ENCODE peak calls at places on chromosomes 1 and 21, in nine cellular contexts. W, I, S, G, R, B, X, T and V are unnamed samples.
A peak's percentile ranks its signal among the peaks of the same experiment; 100 is the strongest.

GRCh38 chr1:20540281-20540680 is 12.1 kb upstream of the FAM43B start:
- DNase-seq in R (no peak), S (no peak), G (no peak), W (no peak), X (no peak), T (no peak), B (no peak), I (no peak), V (no peak)

GRCh38 chr1:65421341-65422174 is 1.1 kb downstream of the LEPR start:
- DNase-seq in W (no peak), S (no peak), I (no peak), B (no peak), T (no peak), G (no peak), R (no peak), X (no peak), V (no peak)

GRCh38 chr1:1630191-1630964 is 1.6 kb upstream of the MMP23B start:
- DNase-seq in R (peak; percentile 72), I (peak; percentile 81), B (peak; percentile 75), G (peak; percentile 40), S (no peak), X (peak; percentile 96), T (peak; percentile 81), W (peak; percentile 43), V (peak; percentile 80)

GRCh38 chr1:43632135-43632670 is 17.7 kb upstream of the KDM4A start:
- DNase-seq in I (no peak), T (no peak), B (no peak), W (no peak), G (no peak), R (no peak), S (no peak), X (no peak), V (no peak)

GRCh38 chr1:174726167-174726879 is 273.4 kb upstream of the CACYBP start:
- DNase-seq in S (peak; percentile 13), R (no peak), I (peak; percentile 37), G (no peak), X (no peak), W (no peak), T (no peak), B (no peak), V (no peak)

GRCh38 chr21:43609501-43610340 is 49.6 kb downstream of the HSF2BP start:
- DNase-seq in B (no peak), W (no peak), T (no peak), X (no peak), R (no peak), S (no peak), I (peak; percentile 68), G (no peak), V (peak; percentile 68)

GRCh38 chr1:80922906-80923305 is 877.8 kb upstream of the ADGRL2 start:
- DNase-seq in R (no peak), W (no peak), X (no peak), B (no peak), T (no peak), I (no peak), G (no peak), S (no peak), V (no peak)

GRCh38 chr1:84156210-84156621 is 12.1 kb downstream of the PRKACB start:
- DNase-seq in S (peak; percentile 24), I (no peak), B (no peak), W (no peak), T (no peak), G (no peak), X (no peak), R (no peak), V (peak; percentile 74)

GRCh38 chr1:71033136-71033535 is 14.5 kb downstream of the PTGER3 start:
- DNase-seq in R (no peak), G (no peak), I (no peak), T (no peak), B (no peak), S (no peak), X (no peak), W (no peak), V (no peak)

GRCh38 chr1:116416854-116417513 is 43.9 kb downstream of the ATP1A1 start:
- DNase-seq in I (no peak), T (no peak), X (no peak), S (no peak), W (no peak), G (no peak), R (no peak), B (no peak), V (no peak)

GRCh38 chr1:226034482-226034881 is 28.0 kb upstream of the H3-3A start:
- DNase-seq in I (peak; percentile 62), G (peak; percentile 59), R (peak; percentile 91), B (peak; percentile 84), T (peak; percentile 66), X (no peak), S (peak; percentile 73), W (peak; percentile 82), V (peak; percentile 44)

GRCh38 chr1:20149601-20150325 is 10.6 kb downstream of the PLA2G2F start:
- DNase-seq in S (no peak), G (no peak), R (no peak), T (no peak), X (no peak), W (no peak), B (no peak), I (no peak), V (no peak)

GRCh38 chr1:53316742-53317650 is 10.9 kb downstream of the LRP8 start:
- DNase-seq in S (no peak), X (no peak), T (no peak), G (no peak), I (no peak), B (no peak), R (peak; percentile 27), W (no peak), V (no peak)

GRCh38 chr1:182955596-182956588 is 2.9 kb upstream of the SHCBP1L start:
- DNase-seq in R (no peak), B (no peak), X (no peak), G (no peak), S (peak; percentile 58), T (no peak), I (no peak), W (no peak), V (no peak)

GRCh38 chr1:44240802-44241671 is 27.8 kb downstream of the DMAP1 start:
- DNase-seq in W (no peak), S (no peak), X (no peak), G (no peak), R (no peak), I (no peak), T (no peak), B (no peak), V (no peak)

GRCh38 chr1:38964140-38964548 is 22.5 kb upstream of the RHBDL2 start:
- DNase-seq in X (no peak), W (no peak), T (no peak), B (no peak), R (no peak), I (no peak), S (no peak), G (no peak), V (no peak)

GRCh38 chr1:25107643-25108010 is 124.7 kb downstream of the SYF2 start:
- DNase-seq in R (no peak), B (no peak), X (no peak), G (no peak), T (no peak), I (no peak), W (no peak), S (no peak), V (no peak)

GRCh38 chr1:5271264-5271663 is 616.9 kb downstream of the AJAP1 start:
- DNase-seq in X (no peak), B (no peak), T (no peak), G (no peak), S (no peak), I (no peak), R (no peak), W (no peak), V (no peak)

GRCh38 chr21:15257646-15258045 is 192.8 kb upstream of the NRIP1 start:
- DNase-seq in S (no peak), T (no peak), B (no peak), G (no peak), I (no peak), R (no peak), W (no peak), X (no peak), V (no peak)

GRCh38 chr1:167789501-167789900 is 67.7 kb downstream of the MPZL1 start:
- DNase-seq in R (no peak), I (no peak), X (no peak), W (no peak), G (no peak), B (no peak), S (no peak), T (no peak), V (peak; percentile 60)

GRCh38 chr1:190320952-190321351 is 156.7 kb downstream of the BRINP3 start:
- DNase-seq in I (peak; percentile 18), S (peak; percentile 10), G (no peak), R (no peak), X (no peak), T (no peak), W (no peak), B (no peak), V (peak; percentile 12)
- TF ChIP-seq CTCF in I (peak; percentile 48), S (peak; percentile 60), G (no peak), R (no peak), X (peak; percentile 59), T (no peak), W (no peak), B (no peak), V (no peak)

DNA sequence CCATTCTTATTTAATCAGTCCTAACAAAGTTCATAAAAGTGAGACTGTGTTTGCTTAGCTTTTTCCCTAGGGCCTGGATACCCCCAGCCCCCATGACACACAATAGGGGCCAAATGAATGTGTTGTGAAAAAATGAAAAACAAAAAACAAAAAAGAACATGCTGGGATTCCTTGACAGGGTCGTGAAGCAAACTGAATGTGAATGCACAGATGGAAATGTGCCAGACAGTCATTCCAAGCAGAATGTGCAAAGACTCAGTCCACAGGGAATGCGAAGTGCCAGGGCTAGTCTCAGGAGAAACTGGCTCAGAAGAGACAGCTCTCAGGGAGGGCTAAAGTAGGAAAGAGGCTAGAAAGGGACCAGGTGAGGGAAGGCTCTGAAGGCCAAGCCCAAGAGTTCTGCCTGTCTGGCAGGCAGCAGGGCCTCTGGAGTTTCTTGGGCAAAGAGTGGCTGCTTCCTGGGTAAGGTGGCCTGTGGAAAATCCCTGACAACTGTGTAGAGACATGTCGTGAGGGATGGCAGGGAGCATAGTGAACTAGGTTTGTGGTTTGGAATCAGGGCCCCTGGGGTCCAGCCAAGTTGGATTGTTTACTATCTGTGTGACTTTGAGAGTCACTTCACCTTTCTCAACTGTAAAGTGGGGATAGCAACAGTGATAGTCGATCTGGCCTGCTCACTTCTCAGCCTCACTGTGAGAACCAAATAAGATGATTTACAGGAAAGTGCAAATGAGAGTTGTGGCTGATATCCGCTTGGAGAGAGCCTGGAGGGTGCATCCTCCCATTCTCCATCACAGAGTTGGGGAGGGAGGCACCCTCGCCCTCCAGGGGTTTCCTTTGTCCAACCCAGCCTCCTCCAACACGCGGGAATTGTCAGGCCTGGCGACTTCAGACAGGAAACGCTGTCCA is 1.2 kb upstream of the ADAM15 start:
- DNase-seq in R (no peak), T (no peak), G (no peak), I (no peak), X (no peak), B (no peak), S (no peak), W (no peak), V (peak; percentile 53)
- H3K27ac ChIP-seq in R (peak overlapping the region; percentile 97), T (peak overlapping the region; percentile 81), G (peak overlapping the region; percentile 84), I (peak overlapping the region; percentile 87), X (no peak overlapping the region), B (peak overlapping the region; percentile 86), S (no peak overlapping the region), W (peak overlapping the region; percentile 88), V (peak overlapping the region; percentile 98)

GRCh38 chr1:63917571-63918394 is 144.0 kb downstream of the ROR1 start:
- DNase-seq in G (no peak), X (peak; percentile 78), S (no peak), T (no peak), W (no peak), I (no peak), B (no peak), R (no peak), V (no peak)
- TF ChIP-seq CTCF in G (no peak), X (peak; percentile 82), S (no peak), T (no peak), W (no peak), I (peak; percentile 7), B (no peak), R (no peak), V (no peak)

GRCh38 chr1:206557636-206558473 is 50.5 kb downstream of the RASSF5 start:
- DNase-seq in X (no peak), I (no peak), T (no peak), S (no peak), G (no peak), R (no peak), W (no peak), B (no peak), V (no peak)
- H3K27ac ChIP-seq in X (no peak overlapping the region), I (no peak overlapping the region), T (no peak overlapping the region), S (no peak overlapping the region), G (peak overlapping the region; percentile 7), R (peak overlapping the region; percentile 77), W (peak overlapping the region; percentile 67), B (peak overlapping the region; percentile 52), V (no peak overlapping the region)